ENCODE peak calls at places on chromosomes 4 and X, in six cellular contexts. One of them, this sample, is unnamed.

GRCh38 chr4:56655209-56655626 is 25.9 kb downstream of the HOPX start:
- DNase-seq in WTC11: peak; percentile 48
- DNase-seq in GM12878: no peak
- DNase-seq in HepG2: no peak
- DNase-seq in H1: peak; percentile 25
- DNase-seq in K562: no peak
- DNase-seq in this sample: peak; percentile 76

GRCh38 chr4:38385286-38386010 is 278.6 kb upstream of the KLF3 start:
- DNase-seq in GM12878: no peak
- DNase-seq in WTC11: no peak
- DNase-seq in HepG2: peak; percentile 96
- DNase-seq in H1: no peak
- DNase-seq in K562: peak; percentile 60
- DNase-seq in this sample: no peak

GRCh38 chrX:20218809-20219505 is 47.8 kb downstream of the RPS6KA3 start:
- DNase-seq in GM12878: no peak
- DNase-seq in HepG2: no peak
- DNase-seq in WTC11: no peak
- DNase-seq in K562: peak; percentile 47
- DNase-seq in H1: no peak
- DNase-seq in this sample: peak; percentile 9

GRCh38 chr4:132395576-132395975 is 753.5 kb upstream of the PCDH10 start:
- DNase-seq in H1: no peak
- DNase-seq in WTC11: no peak
- DNase-seq in GM12878: no peak
- DNase-seq in HepG2: no peak
- DNase-seq in K562: no peak
- DNase-seq in this sample: no peak

GRCh38 chrX:15404712-15405111 is 20.5 kb upstream of the VEGFD start:
- DNase-seq in HepG2: no peak
- DNase-seq in K562: no peak
- DNase-seq in GM12878: no peak
- DNase-seq in H1: no peak
- DNase-seq in WTC11: no peak
- DNase-seq in this sample: no peak

GRCh38 chr4:129603241-129603931 is 507.4 kb downstream of the C4orf33 start:
- DNase-seq in K562: no peak
- DNase-seq in WTC11: no peak
- DNase-seq in HepG2: no peak
- DNase-seq in H1: no peak
- DNase-seq in GM12878: no peak
- DNase-seq in this sample: no peak

GRCh38 chrX:12581546-12581945 is 209.7 kb upstream of the PRPS2 start:
- DNase-seq in WTC11: peak; percentile 9
- DNase-seq in H1: no peak
- DNase-seq in GM12878: no peak
- DNase-seq in K562: no peak
- DNase-seq in HepG2: no peak
- DNase-seq in this sample: no peak

GRCh38 chr4:94452476-94453300 is 946 bp downstream of the PDLIM5 start:
- DNase-seq in HepG2: peak; percentile 81
- DNase-seq in WTC11: peak; percentile 64
- DNase-seq in H1: peak; percentile 54
- DNase-seq in GM12878: no peak
- DNase-seq in K562: peak; percentile 59
- DNase-seq in this sample: peak; percentile 84

DNA sequence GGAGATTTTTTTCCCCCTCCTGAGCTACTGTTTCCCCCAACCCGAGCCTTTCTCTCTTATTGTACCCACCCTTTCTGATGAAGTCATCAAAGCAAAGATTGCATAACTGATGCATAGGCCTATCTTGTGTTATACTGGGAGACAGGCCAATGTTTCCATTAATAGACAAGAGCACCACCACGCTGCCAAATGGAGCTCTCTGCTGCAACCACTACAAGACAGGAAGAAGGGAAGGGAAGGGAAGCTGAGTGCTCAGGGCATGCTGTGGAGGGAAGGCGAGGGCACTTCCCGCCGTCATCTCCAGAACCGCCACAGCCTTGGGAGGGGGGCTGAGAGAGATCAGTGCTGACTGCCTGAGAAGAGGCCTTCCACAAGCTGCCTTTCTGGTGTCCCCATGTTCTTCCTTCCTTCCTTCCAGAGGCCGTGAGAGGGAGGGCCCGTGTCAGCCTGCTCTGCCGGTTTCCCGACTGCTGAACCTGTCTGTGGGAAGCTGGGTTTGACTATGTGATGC is 75.0 kb downstream of the MGST2 start:
- DNase-seq in WTC11: no peak
- DNase-seq in H1: no peak
- DNase-seq in K562: no peak
- DNase-seq in GM12878: no peak
- DNase-seq in HepG2: peak; percentile 83
- DNase-seq in this sample: no peak
- TF ChIP-seq CTCF in WTC11: no peak
- TF ChIP-seq CTCF in H1: no peak
- TF ChIP-seq CTCF in K562: peak; percentile 68
- TF ChIP-seq CTCF in GM12878: no peak
- TF ChIP-seq CTCF in HepG2: peak; percentile 60
- TF ChIP-seq CTCF in this sample: no peak

GRCh38 chrX:1239681-1240142 is 27.3 kb upstream of the CRLF2 start:
- DNase-seq in WTC11: no peak
- DNase-seq in H1: no peak
- DNase-seq in GM12878: peak; percentile 68
- DNase-seq in K562: peak; percentile 6
- DNase-seq in HepG2: no peak
- DNase-seq in this sample: no peak

GRCh38 chrX:1244164-1245076 is 24.2 kb upstream of the CSF2RA start:
- DNase-seq in GM12878: no peak
- DNase-seq in WTC11: peak; percentile 77
- DNase-seq in H1: no peak
- DNase-seq in HepG2: no peak
- DNase-seq in K562: no peak
- DNase-seq in this sample: peak; percentile 83

GRCh38 chrX:1246816-1247215 is 21.8 kb upstream of the CSF2RA start:
- DNase-seq in H1: no peak
- DNase-seq in K562: peak; percentile 44
- DNase-seq in HepG2: peak; percentile 50
- DNase-seq in GM12878: peak; percentile 57
- DNase-seq in WTC11: peak; percentile 88
- DNase-seq in this sample: peak; percentile 86

GRCh38 chrX:1248381-1249061 is 20.1 kb upstream of the CSF2RA start:
- DNase-seq in GM12878: no peak
- DNase-seq in WTC11: peak; percentile 85
- DNase-seq in H1: no peak
- DNase-seq in HepG2: peak; percentile 7
- DNase-seq in K562: no peak
- DNase-seq in this sample: peak; percentile 99

DNA sequence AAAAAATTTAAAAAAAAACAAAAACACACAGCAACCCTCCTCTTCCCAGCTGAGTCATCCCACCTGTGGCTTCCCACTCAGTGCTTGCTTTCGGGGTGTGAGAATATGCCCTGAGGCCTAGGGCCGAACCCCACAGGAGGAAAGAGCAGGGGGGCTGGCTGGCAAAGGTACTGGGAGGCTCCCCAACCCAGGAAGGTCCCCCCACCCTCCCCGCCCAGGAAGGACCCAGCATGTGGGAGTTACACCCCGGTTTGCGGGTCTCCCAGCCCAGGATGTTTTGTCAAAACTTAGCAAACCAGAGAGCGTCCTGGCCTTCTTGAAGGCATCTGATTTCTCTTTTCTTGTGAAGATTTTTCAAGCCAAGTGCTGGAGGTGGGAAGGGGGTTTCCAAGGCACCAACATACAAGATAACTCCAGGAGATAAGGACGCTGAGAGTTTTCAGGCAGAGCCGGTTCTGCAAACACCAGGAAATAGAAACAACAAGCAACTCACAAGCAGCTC is 25.7 kb upstream of the CSF2RA start:
- DNase-seq in GM12878: peak; percentile 51
- DNase-seq in K562: no peak
- DNase-seq in HepG2: no peak
- DNase-seq in WTC11: no peak
- DNase-seq in H1: no peak
- DNase-seq in this sample: peak; percentile 54
- TF ChIP-seq CREB1 in GM12878: no peak
- TF ChIP-seq CREB1 in K562: no peak
- TF ChIP-seq CREB1 in HepG2: no peak
- TF ChIP-seq CREB1 in WTC11: no peak
- TF ChIP-seq CREB1 in H1: no peak
- TF ChIP-seq CREB1 in this sample: no peak

DNA sequence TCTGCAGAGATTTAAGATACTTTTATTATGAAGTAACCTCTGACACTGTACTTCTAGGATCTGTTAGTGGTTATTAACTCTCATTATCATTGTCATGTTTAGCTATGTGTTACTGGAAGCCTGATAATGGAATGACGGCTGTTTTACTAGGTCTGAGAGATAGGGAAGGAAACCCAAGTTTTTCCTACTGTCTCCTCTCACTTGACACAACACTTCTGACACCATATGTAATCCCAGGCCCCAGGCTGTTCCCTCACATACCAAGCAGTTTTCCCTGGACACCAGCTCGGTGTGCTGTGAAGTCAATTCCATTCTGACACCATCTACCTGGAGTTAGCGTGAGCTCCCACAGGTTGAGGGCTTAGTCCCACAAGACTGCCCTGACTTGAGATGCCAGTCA is 85.6 kb downstream of the ZNF674 start:
- DNase-seq in GM12878: no peak
- DNase-seq in K562: no peak
- DNase-seq in WTC11: no peak
- DNase-seq in H1: no peak
- DNase-seq in HepG2: no peak
- DNase-seq in this sample: no peak
- TF ChIP-seq CTCF in GM12878: no peak
- TF ChIP-seq CTCF in K562: no peak
- TF ChIP-seq CTCF in WTC11: no peak
- TF ChIP-seq CTCF in H1: no peak
- TF ChIP-seq CTCF in HepG2: no peak
- TF ChIP-seq CTCF in this sample: no peak

GRCh38 chr4:163607292-163607691 is 112.8 kb downstream of the TMA16 start:
- DNase-seq in WTC11: no peak
- DNase-seq in GM12878: no peak
- DNase-seq in H1: no peak
- DNase-seq in HepG2: no peak
- DNase-seq in K562: no peak
- DNase-seq in this sample: no peak
- TF ChIP-seq CREB1 in WTC11: no peak
- TF ChIP-seq CREB1 in GM12878: no peak
- TF ChIP-seq CREB1 in H1: no peak
- TF ChIP-seq CREB1 in HepG2: no peak
- TF ChIP-seq CREB1 in K562: no peak
- TF ChIP-seq CREB1 in this sample: no peak

DNA sequence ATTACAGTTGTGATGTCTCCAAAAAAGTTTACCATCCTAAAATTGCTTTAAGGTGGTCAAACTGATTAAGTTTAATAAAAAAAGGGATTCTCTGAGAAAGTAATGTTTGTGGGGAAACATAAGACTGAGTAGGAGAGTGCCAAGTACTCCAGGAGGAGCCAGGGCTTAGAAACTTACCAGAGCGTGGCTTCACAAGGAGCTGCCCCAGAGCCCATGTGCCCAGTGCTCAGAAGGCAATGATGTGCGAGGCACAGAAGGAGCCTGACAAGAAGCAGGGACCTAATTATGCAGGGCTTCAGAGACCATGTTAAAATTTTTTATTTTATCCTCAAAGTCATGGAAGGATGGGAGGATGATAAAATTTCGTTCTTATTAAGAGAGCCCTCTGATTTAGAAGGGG is 204.2 kb downstream of the PALLD start:
- DNase-seq in GM12878: no peak
- DNase-seq in K562: no peak
- DNase-seq in H1: no peak
- DNase-seq in HepG2: no peak
- DNase-seq in WTC11: no peak
- DNase-seq in this sample: no peak
- TF ChIP-seq CTCF in GM12878: no peak
- TF ChIP-seq CTCF in K562: no peak
- TF ChIP-seq CTCF in H1: no peak
- TF ChIP-seq CTCF in HepG2: no peak
- TF ChIP-seq CTCF in WTC11: no peak
- TF ChIP-seq CTCF in this sample: no peak

GRCh38 chr4:189146994-189147929 is 793.4 kb upstream of the FRG1 start:
- DNase-seq in HepG2: no peak
- DNase-seq in GM12878: no peak
- DNase-seq in WTC11: no peak
- DNase-seq in H1: no peak
- DNase-seq in K562: no peak
- DNase-seq in this sample: no peak

DNA sequence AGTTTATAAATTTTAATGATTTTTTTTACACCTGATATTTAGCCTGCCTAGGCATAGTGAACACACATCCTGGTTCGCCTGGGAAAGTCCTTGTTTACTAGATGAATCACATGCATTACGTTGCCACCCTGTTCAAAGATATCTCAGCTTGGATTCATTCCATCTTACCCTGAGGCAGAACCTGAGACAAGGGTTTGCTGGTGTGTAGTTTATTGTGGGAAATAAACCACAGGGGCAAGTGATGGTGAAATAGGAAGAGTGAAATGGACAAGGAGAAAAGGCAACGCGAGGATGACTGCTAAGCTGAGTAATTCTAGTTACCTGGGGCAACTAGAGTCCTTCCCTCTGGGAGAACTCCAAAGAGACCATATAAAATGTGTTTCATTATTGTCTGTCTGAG is 797.4 kb upstream of the FRG1 start:
- DNase-seq in H1: no peak
- DNase-seq in WTC11: no peak
- DNase-seq in K562: no peak
- DNase-seq in GM12878: no peak
- DNase-seq in HepG2: no peak
- DNase-seq in this sample: no peak
- TF ChIP-seq CREB1 in H1: no peak
- TF ChIP-seq CREB1 in WTC11: no peak
- TF ChIP-seq CREB1 in K562: no peak
- TF ChIP-seq CREB1 in GM12878: no peak
- TF ChIP-seq CREB1 in HepG2: no peak
- TF ChIP-seq CREB1 in this sample: no peak

This sample was measured in GM23338.